ENCODE peak calls at places on chromosomes 16 and 17, in four cellular contexts. One of them, this sample, is unnamed.

GRCh38 chr16:67326472-67327309 is at the start of the genes KCTD19 and LRRC36:
- DNase-seq in psoas muscle: peak; percentile 78
- DNase-seq in CD4-positive, alpha-beta memory T cell: no peak
- DNase-seq in right cardiac atrium: peak; percentile 89
- DNase-seq in this sample: peak; percentile 86

GRCh38 chr17:5488752-5489151 is 2.4 kb downstream of the MIS12 start:
- DNase-seq in right cardiac atrium: peak; percentile 49
- DNase-seq in psoas muscle: no peak
- DNase-seq in CD4-positive, alpha-beta memory T cell: no peak
- DNase-seq in this sample: no peak

GRCh38 chr17:78121801-78122220 is 6.7 kb downstream of the TMC6 start:
- DNase-seq in right cardiac atrium: no peak
- DNase-seq in CD4-positive, alpha-beta memory T cell: peak; percentile 38
- DNase-seq in psoas muscle: no peak
- DNase-seq in this sample: peak; percentile 50

GRCh38 chr16:79349803-79350202 is 250.7 kb downstream of the MAF start:
- DNase-seq in right cardiac atrium: no peak
- DNase-seq in psoas muscle: no peak
- DNase-seq in CD4-positive, alpha-beta memory T cell: no peak
- DNase-seq in this sample: no peak

GRCh38 chr17:40311575-40311974 is 2.6 kb downstream of the RARA start:
- DNase-seq in psoas muscle: peak; percentile 88
- DNase-seq in CD4-positive, alpha-beta memory T cell: no peak
- DNase-seq in right cardiac atrium: peak; percentile 88
- DNase-seq in this sample: peak; percentile 62

GRCh38 chr17:44272321-44272951 is 4.5 kb upstream of the SLC4A1 start:
- DNase-seq in CD4-positive, alpha-beta memory T cell: no peak
- DNase-seq in right cardiac atrium: no peak
- DNase-seq in psoas muscle: no peak
- DNase-seq in this sample: no peak

GRCh38 chr16:3004319-3004718 is 8.4 kb upstream of the CLDN9 start:
- DNase-seq in CD4-positive, alpha-beta memory T cell: no peak
- DNase-seq in psoas muscle: no peak
- DNase-seq in right cardiac atrium: no peak
- DNase-seq in this sample: peak; percentile 72

GRCh38 chr16:4624827-4625616 is 396 bp downstream of the MGRN1 start:
- DNase-seq in psoas muscle: peak; percentile 80
- DNase-seq in right cardiac atrium: peak; percentile 87
- DNase-seq in CD4-positive, alpha-beta memory T cell: peak; percentile 82
- DNase-seq in this sample: peak; percentile 67

GRCh38 chr16:51151951-51152663 is 1.0 kb upstream of the SALL1 start:
- DNase-seq in CD4-positive, alpha-beta memory T cell: no peak
- DNase-seq in right cardiac atrium: peak; percentile 92
- DNase-seq in psoas muscle: no peak
- DNase-seq in this sample: peak; percentile 76

GRCh38 chr16:31106509-31107464 is 1.4 kb upstream of the BCKDK start:
- DNase-seq in right cardiac atrium: peak; percentile 40
- DNase-seq in psoas muscle: peak; percentile 51
- DNase-seq in CD4-positive, alpha-beta memory T cell: no peak
- DNase-seq in this sample: peak; percentile 37

GRCh38 chr16:263182-263774 is 12.5 kb downstream of the RGS11 start:
- DNase-seq in psoas muscle: no peak
- DNase-seq in CD4-positive, alpha-beta memory T cell: peak; percentile 13
- DNase-seq in right cardiac atrium: peak; percentile 35
- DNase-seq in this sample: no peak

DNA sequence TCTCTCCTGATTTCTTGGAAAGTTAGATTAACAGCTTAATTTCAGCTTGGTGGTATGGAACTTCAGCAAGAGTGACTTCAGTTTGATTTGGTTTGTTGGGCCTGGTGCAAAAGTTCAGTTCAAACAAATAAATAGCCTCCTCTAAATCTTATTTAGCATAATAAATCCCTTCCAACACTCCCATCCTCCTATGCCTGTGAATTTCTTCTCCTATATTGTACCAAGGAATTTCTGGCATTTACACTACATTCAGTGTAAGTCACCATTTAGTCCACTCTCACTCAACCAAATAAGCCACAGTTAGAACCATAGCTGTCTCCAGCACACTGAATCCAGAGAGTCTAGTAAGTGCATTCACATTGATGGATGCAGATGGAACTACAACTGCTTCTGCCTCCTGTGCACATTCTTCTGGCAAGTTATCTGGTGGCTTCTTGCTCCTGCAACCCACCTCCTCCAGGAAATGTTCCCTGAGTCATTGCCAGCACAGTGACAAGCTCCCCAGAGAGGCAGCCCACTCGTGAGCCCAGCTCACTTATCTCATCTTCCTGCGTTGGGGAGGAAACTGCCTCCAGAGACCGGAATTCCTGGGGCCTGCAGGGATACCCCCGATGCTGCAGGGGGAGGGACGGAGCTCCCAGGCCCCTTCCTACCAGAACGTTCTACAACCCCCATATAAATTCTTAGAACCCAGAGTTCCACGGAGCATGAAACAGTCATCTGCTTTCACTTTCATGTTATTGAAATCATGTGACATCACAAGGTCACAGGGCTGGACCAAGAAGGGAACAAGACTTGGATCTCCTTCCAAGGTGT is 318.3 kb downstream of the PHKB start:
- DNase-seq in CD4-positive, alpha-beta memory T cell: no peak
- DNase-seq in right cardiac atrium: peak; percentile 50
- DNase-seq in psoas muscle: no peak
- DNase-seq in this sample: no peak
- H3K4me3 ChIP-seq in CD4-positive, alpha-beta memory T cell: peak overlapping the region; percentile 29
- H3K4me3 ChIP-seq in right cardiac atrium: peak overlapping the region; percentile 49
- H3K4me3 ChIP-seq in psoas muscle: peak overlapping the region; percentile 46
- H3K4me3 ChIP-seq in this sample: no peak overlapping the region

GRCh38 chr16:35221482-35222185 is 1762.2 kb downstream of the TP53TG3F start:
- DNase-seq in CD4-positive, alpha-beta memory T cell: no peak
- DNase-seq in psoas muscle: no peak
- DNase-seq in right cardiac atrium: no peak
- DNase-seq in this sample: no peak
- H3K9me3 ChIP-seq in CD4-positive, alpha-beta memory T cell: no peaks in the 10 kb centered on the region
- H3K9me3 ChIP-seq in psoas muscle: peaks cover 3% of the 10 kb centered on the region
- H3K9me3 ChIP-seq in right cardiac atrium: no peaks in the 10 kb centered on the region
- H3K9me3 ChIP-seq in this sample: no peaks in the 10 kb centered on the region

GRCh38 chr16:58337090-58337444 is 42.2 kb upstream of the PRSS54 start:
- DNase-seq in CD4-positive, alpha-beta memory T cell: no peak
- DNase-seq in right cardiac atrium: no peak
- DNase-seq in psoas muscle: no peak
- DNase-seq in this sample: no peak
- H3K4me3 ChIP-seq in CD4-positive, alpha-beta memory T cell: no peak overlapping the region
- H3K4me3 ChIP-seq in right cardiac atrium: peak overlapping the region; percentile 36
- H3K4me3 ChIP-seq in psoas muscle: peak overlapping the region; percentile 48
- H3K4me3 ChIP-seq in this sample: peak overlapping the region; percentile 32

GRCh38 chr17:21817791-21818364 is 125.6 kb downstream of the KCNJ18 start:
- DNase-seq in CD4-positive, alpha-beta memory T cell: no peak
- DNase-seq in psoas muscle: no peak
- DNase-seq in right cardiac atrium: no peak
- DNase-seq in this sample: no peak

GRCh38 chr17:21814776-21815175 is 122.5 kb downstream of the KCNJ18 start:
- DNase-seq in right cardiac atrium: no peak
- DNase-seq in CD4-positive, alpha-beta memory T cell: no peak
- DNase-seq in psoas muscle: peak; percentile 32
- DNase-seq in this sample: no peak

GRCh38 chr17:21816592-21817567 is 124.6 kb downstream of the KCNJ18 start:
- DNase-seq in psoas muscle: no peak
- DNase-seq in CD4-positive, alpha-beta memory T cell: no peak
- DNase-seq in right cardiac atrium: no peak
- DNase-seq in this sample: no peak

GRCh38 chr17:21815352-21816063 is 123.2 kb downstream of the KCNJ18 start:
- DNase-seq in psoas muscle: no peak
- DNase-seq in right cardiac atrium: no peak
- DNase-seq in CD4-positive, alpha-beta memory T cell: no peak
- DNase-seq in this sample: no peak
- H3K9me3 ChIP-seq in psoas muscle: no peaks in the 10 kb centered on the region
- H3K9me3 ChIP-seq in right cardiac atrium: no peaks in the 10 kb centered on the region
- H3K9me3 ChIP-seq in CD4-positive, alpha-beta memory T cell: no peaks in the 10 kb centered on the region
- H3K9me3 ChIP-seq in this sample: no peaks in the 10 kb centered on the region

DNA sequence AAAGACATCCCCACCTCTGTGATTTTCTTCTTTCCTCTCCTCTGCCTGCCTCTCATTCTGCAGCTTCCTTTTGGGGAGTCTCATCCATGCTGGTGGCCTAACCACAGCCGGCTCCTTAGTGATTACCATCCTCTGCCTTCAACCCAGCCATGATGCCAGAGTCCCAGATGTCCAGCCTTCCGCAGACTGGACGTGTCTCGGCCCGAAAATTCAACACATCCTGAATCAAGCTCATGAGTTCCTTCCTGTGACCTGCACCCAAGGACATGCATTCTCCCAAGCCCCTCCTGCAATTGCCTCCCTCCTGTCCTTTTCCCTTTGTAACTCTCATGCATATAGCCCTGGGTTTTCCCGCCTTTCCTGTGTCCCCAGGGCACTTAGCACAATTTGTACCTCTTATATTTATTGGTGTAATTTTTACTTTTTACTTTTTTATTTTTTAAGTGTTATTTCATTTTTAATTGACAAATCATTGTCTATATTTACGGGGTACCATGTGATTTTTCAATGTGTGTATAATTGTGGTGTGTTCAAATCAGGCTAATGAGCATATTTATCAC is 1.2 kb upstream of the SLC13A5 start:
- DNase-seq in CD4-positive, alpha-beta memory T cell: no peak
- DNase-seq in psoas muscle: no peak
- DNase-seq in right cardiac atrium: no peak
- DNase-seq in this sample: no peak
- H3K4me3 ChIP-seq in CD4-positive, alpha-beta memory T cell: no peak overlapping the region
- H3K4me3 ChIP-seq in psoas muscle: no peak overlapping the region
- H3K4me3 ChIP-seq in right cardiac atrium: no peak overlapping the region
- H3K4me3 ChIP-seq in this sample: no peak overlapping the region

GRCh38 chr17:16552637-16553045 is 16.4 kb downstream of the ZNF287 start:
- DNase-seq in psoas muscle: no peak
- DNase-seq in right cardiac atrium: no peak
- DNase-seq in CD4-positive, alpha-beta memory T cell: no peak
- DNase-seq in this sample: no peak

GRCh38 chr17:16551878-16552636 is 16.9 kb downstream of the ZNF287 start:
- DNase-seq in right cardiac atrium: no peak
- DNase-seq in psoas muscle: no peak
- DNase-seq in CD4-positive, alpha-beta memory T cell: no peak
- DNase-seq in this sample: no peak
- H3K9me3 ChIP-seq in right cardiac atrium: peaks cover 5% of the 10 kb centered on the region
- H3K9me3 ChIP-seq in psoas muscle: peaks cover 89% of the 10 kb centered on the region
- H3K9me3 ChIP-seq in CD4-positive, alpha-beta memory T cell: peaks cover 69% of the 10 kb centered on the region
- H3K9me3 ChIP-seq in this sample: no peaks in the 10 kb centered on the region

DNA sequence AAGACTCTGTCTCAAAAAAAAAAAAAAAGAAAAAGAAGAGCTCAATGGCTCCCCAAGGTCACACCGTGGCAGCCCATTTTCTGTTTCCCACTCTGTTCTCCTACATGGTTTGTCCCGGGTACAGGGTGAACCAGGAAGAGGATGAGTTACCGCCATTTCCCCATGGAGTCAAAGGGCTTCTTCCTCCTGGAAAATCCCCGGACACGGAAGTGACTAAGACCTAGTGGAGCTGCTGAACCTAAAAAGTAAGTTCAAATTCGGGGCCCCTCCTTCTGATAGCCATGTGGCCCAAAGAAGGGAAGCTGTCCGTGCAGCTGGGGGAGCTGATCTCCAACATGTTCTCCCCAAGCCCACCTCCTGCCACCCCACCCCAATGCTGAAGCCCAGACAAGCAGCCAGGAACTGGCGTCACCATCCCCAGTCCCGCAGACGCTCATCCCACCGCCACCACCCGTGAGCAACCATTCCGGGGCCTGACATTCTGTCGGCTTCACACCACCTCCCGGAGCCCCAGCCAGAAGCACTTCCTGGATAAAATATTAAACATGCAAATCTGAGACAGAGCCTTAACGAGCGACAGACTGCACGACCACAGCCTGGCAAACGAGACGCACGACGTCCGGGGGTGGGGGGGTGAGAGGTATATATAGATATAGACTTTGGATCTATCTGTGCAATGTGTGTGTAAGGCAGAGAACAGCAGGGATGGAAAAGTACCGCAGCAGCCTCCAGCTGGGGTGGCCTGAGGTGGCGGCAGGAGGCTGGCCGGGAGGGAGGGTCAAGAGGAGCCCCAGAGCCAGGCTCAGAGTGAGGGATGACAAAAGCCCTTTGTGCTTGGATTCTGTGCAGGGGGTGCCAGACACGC is 17.6 kb downstream of the EPOP start:
- DNase-seq in CD4-positive, alpha-beta memory T cell: no peak
- DNase-seq in psoas muscle: no peak
- DNase-seq in right cardiac atrium: no peak
- DNase-seq in this sample: no peak
- H3K4me3 ChIP-seq in CD4-positive, alpha-beta memory T cell: no peak overlapping the region
- H3K4me3 ChIP-seq in psoas muscle: no peak overlapping the region
- H3K4me3 ChIP-seq in right cardiac atrium: no peak overlapping the region
- H3K4me3 ChIP-seq in this sample: no peak overlapping the region

GRCh38 chr16:35180970-35181369 is 1721.6 kb downstream of the TP53TG3F start:
- DNase-seq in right cardiac atrium: no peak
- DNase-seq in psoas muscle: no peak
- DNase-seq in CD4-positive, alpha-beta memory T cell: no peak
- DNase-seq in this sample: no peak
- H3K9me3 ChIP-seq in right cardiac atrium: no peaks in the 10 kb centered on the region
- H3K9me3 ChIP-seq in psoas muscle: no peaks in the 10 kb centered on the region
- H3K9me3 ChIP-seq in CD4-positive, alpha-beta memory T cell: no peaks in the 10 kb centered on the region
- H3K9me3 ChIP-seq in this sample: no peaks in the 10 kb centered on the region